ENCODE peak calls at places on chromosomes 12 and 14, in six cellular contexts. D is LHCN-M2; B is activated T-cell treated with anti-CD3 and anti-CD28 coated beads, Interleukin-2, amount 50 U/mL, for 72 hours; Z is DMS153; N is tibial nerve; R is right cardiac atrium. Y is an unnamed sample.

GRCh38 chr12:93164103-93164880 is 213.4 kb upstream of the NUDT4 start:
- DNase-seq in D (no peak), B (no peak), Z (peak; percentile 51), N (no peak), R (no peak), Y (no peak)

GRCh38 chr14:21019377-21019776 is 5.5 kb downstream of the NDRG2 start:
- DNase-seq in D (no peak), B (no peak), Z (no peak), N (no peak), R (no peak), Y (no peak)

GRCh38 chr14:68016243-68016914 is 196.8 kb downstream of the RAD51B start:
- DNase-seq in D (peak; percentile 47), B (no peak), Z (no peak), N (no peak), R (no peak), Y (no peak)

GRCh38 chr12:2842948-2843347 is 8.1 kb upstream of the NRIP2 start:
- DNase-seq in D (no peak), B (no peak), Z (no peak), N (no peak), R (no peak), Y (no peak)

GRCh38 chr14:99562848-99563748 is 40.9 kb downstream of the CCDC85C start:
- DNase-seq in D (peak; percentile 20), B (no peak), Z (peak; percentile 60), N (peak; percentile 24), R (peak; percentile 88), Y (peak; percentile 62)

GRCh38 chr12:19844224-19844623 is 404.9 kb downstream of the AEBP2 start:
- DNase-seq in D (no peak), B (no peak), Z (no peak), N (no peak), R (no peak), Y (no peak)

GRCh38 chr14:104171029-104171697 is 32.8 kb downstream of the KIF26A start:
- DNase-seq in D (no peak), B (no peak), Z (no peak), N (no peak), R (no peak), Y (no peak)

GRCh38 chr12:57890191-57891120 is 43.9 kb upstream of the CTDSP2 start:
- DNase-seq in D (no peak), B (no peak), Z (peak; percentile 11), N (no peak), R (no peak), Y (no peak)

GRCh38 chr14:103105580-103106168 is 11.1 kb downstream of the EXOC3L4 start:
- DNase-seq in D (peak; percentile 49), B (peak; percentile 33), Z (peak; percentile 40), N (no peak), R (peak; percentile 46), Y (no peak)

GRCh38 chr12:111578276-111578970 is 20.7 kb downstream of the ATXN2 start:
- DNase-seq in D (peak; percentile 73), B (no peak), Z (no peak), N (no peak), R (no peak), Y (peak; percentile 83)

GRCh38 chr14:38174721-38175120 is 33.0 kb upstream of the SSTR1 start:
- DNase-seq in D (no peak), B (no peak), Z (no peak), N (no peak), R (no peak), Y (no peak)

GRCh38 chr14:101721951-101722661 is 39.4 kb upstream of the PPP2R5C start:
- DNase-seq in D (no peak), B (peak; percentile 77), Z (no peak), N (no peak), R (no peak), Y (peak; percentile 97)

GRCh38 chr12:52581481-52581880 is 7.8 kb upstream of the KRT74 start:
- DNase-seq in D (peak; percentile 6), B (no peak), Z (peak; percentile 27), N (no peak), R (no peak), Y (no peak)

GRCh38 chr12:2190085-2190484 is 137.3 kb downstream of the CACNA1C start:
- DNase-seq in D (no peak), B (no peak), Z (no peak), N (no peak), R (no peak), Y (no peak)

GRCh38 chr14:61388976-61389576 is 67.7 kb downstream of the PRKCH start:
- DNase-seq in D (peak; percentile 54), B (peak; percentile 50), Z (no peak), N (no peak), R (no peak), Y (no peak)

GRCh38 chr12:101298426-101298825 is 18.5 kb downstream of the UTP20 start:
- DNase-seq in D (peak; percentile 72), B (no peak), Z (no peak), N (no peak), R (no peak), Y (peak; percentile 67)

GRCh38 chr12:541676-542289 is 82.0 kb downstream of the B4GALNT3 start:
- DNase-seq in D (no peak), B (no peak), Z (no peak), N (no peak), R (no peak), Y (no peak)

GRCh38 chr14:98786456-98786855 is 485.5 kb downstream of the BCL11B start:
- DNase-seq in D (no peak), B (no peak), Z (no peak), N (no peak), R (no peak), Y (no peak)

GRCh38 chr12:50581226-50582184 is 76.7 kb downstream of the DIP2B start:
- DNase-seq in D (peak; percentile 43), B (no peak), Z (no peak), N (no peak), R (no peak), Y (no peak)

GRCh38 chr12:55675671-55676070 is 32.0 kb downstream of the ITGA7 start:
- DNase-seq in D (no peak), B (no peak), Z (no peak), N (no peak), R (no peak), Y (no peak)

GRCh38 chr12:19648173-19648572 is 208.9 kb downstream of the AEBP2 start:
- DNase-seq in D (no peak), B (no peak), Z (no peak), N (no peak), R (no peak), Y (no peak)

GRCh38 chr14:58947816-58948440 is 240.5 kb upstream of the DAAM1 start:
- DNase-seq in D (no peak), B (no peak), Z (no peak), N (no peak), R (no peak), Y (no peak)

GRCh38 chr14:70885343-70886014 is 21.8 kb upstream of the PCNX1 start:
- DNase-seq in D (no peak), B (peak; percentile 81), Z (no peak), N (no peak), R (no peak), Y (no peak)

GRCh38 chr14:77498120-77498979 is at the start of gene ISM2:
- DNase-seq in D (peak; percentile 8), B (peak; percentile 65), Z (no peak), N (no peak), R (peak; percentile 69), Y (peak; percentile 3)

GRCh38 chr12:75329918-75330826 is at the start of gene CAPS2:
- DNase-seq in D (peak; percentile 82), B (peak; percentile 71), Z (peak; percentile 62), N (peak; percentile 52), R (peak; percentile 93), Y (peak; percentile 74)

GRCh38 chr14:36646664-36647416 is 14.8 kb upstream of the PAX9 start:
- DNase-seq in D (no peak), B (no peak), Z (no peak), N (no peak), R (no peak), Y (no peak)

GRCh38 chr14:55138091-55138490 is 9.0 kb downstream of the LGALS3 start:
- DNase-seq in D (no peak), B (no peak), Z (no peak), N (no peak), R (peak; percentile 66), Y (no peak)

GRCh38 chr14:71206766-71207371 is 299.6 kb downstream of the PCNX1 start:
- DNase-seq in D (peak; percentile 87), B (no peak), Z (no peak), N (no peak), R (peak; percentile 74), Y (no peak)

GRCh38 chr14:70886421-70887206 is 20.6 kb upstream of the PCNX1 start:
- DNase-seq in D (no peak), B (peak; percentile 77), Z (no peak), N (no peak), R (no peak), Y (no peak)

GRCh38 chr14:105137481-105138020 is 31.0 kb downstream of the JAG2 start:
- DNase-seq in D (no peak), B (no peak), Z (no peak), N (no peak), R (no peak), Y (no peak)

GRCh38 chr12:40993158-40993557 is 195.0 kb upstream of the PDZRN4 start:
- DNase-seq in D (no peak), B (no peak), Z (no peak), N (no peak), R (no peak), Y (no peak)

GRCh38 chr12:116882742-116883141 is 1.5 kb upstream of the HRK start:
- DNase-seq in D (peak; percentile 40), B (no peak), Z (no peak), N (no peak), R (no peak), Y (peak; percentile 26)

Y was measured in NCI-H460.